ENCODE peak calls at places on chromosomes 13 and 19, in four cellular contexts. M is T-helper 17 cell, T is NCI-H1417 treated with DMSO at 0.1 percent for 48 hours, G is GM12865. F is an unnamed sample.

GRCh38 chr13:105442941-105443340 is 1092.5 kb downstream of the EFNB2 start:
- DNase-seq in M (no peak), G (no peak), T (no peak), F (no peak)

GRCh38 chr19:35232912-35233311 is 4.4 kb upstream of the FAM187B start:
- DNase-seq in G (no peak), M (no peak), T (no peak), F (no peak)

GRCh38 chr19:43479961-43480561 is 14.7 kb upstream of the LYPD3 start:
- DNase-seq in M (no peak), T (no peak), G (no peak), F (no peak)

GRCh38 chr19:6066661-6067646 is 43.3 kb downstream of the RFX2 start:
- DNase-seq in T (peak), M (peak), G (no peak), F (no peak)

GRCh38 chr19:38711726-38712153 is 32.5 kb downstream of the CAPN12 start:
- DNase-seq in M (no peak), T (no peak), G (no peak), F (no peak)

GRCh38 chr13:111280666-111281577 is 39.5 kb upstream of the TEX29 start:
- DNase-seq in M (no peak), G (no peak), T (no peak), F (no peak)

GRCh38 chr13:110306960-110307696 is at the start of the genes COL4A1 and COL4A2:
- DNase-seq in T (no peak), G (no peak), M (no peak), F (no peak)

GRCh38 chr13:99605417-99606321 is 104.4 kb downstream of the TM9SF2 start:
- DNase-seq in T (peak), M (peak), G (peak), F (peak)

GRCh38 chr13:39784347-39784746 is 128.9 kb downstream of the COG6 start:
- DNase-seq in M (no peak), G (no peak), T (no peak), F (no peak)

GRCh38 chr13:73335226-73335625 is 276.4 kb downstream of the KLF5 start:
- DNase-seq in G (peak), T (no peak), M (no peak), F (no peak)

GRCh38 chr13:110444226-110444653 is 117.3 kb downstream of the RAB20 start:
- DNase-seq in G (peak), T (no peak), M (no peak), F (no peak)

GRCh38 chr19:49387936-49388372 is at the start of gene KASH5:
- DNase-seq in G (peak), M (peak), T (no peak), F (peak)

GRCh38 chr19:34120846-34121639 is 51.3 kb upstream of the LSM14A start:
- DNase-seq in T (no peak), M (peak), G (peak), F (peak)

GRCh38 chr13:74251778-74252519 is 117.7 kb upstream of the KLF12 start:
- DNase-seq in G (no peak), T (no peak), M (no peak), F (no peak)

GRCh38 chr13:45325806-45326205 is 15.2 kb downstream of the TPT1 start:
- DNase-seq in T (no peak), M (no peak), G (no peak), F (no peak)

GRCh38 chr19:29631450-29631849 is 25.4 kb downstream of the POP4 start:
- DNase-seq in T (no peak), M (no peak), G (no peak), F (no peak)

GRCh38 chr19:42152876-42153275 is 20.6 kb upstream of the POU2F2 start:
- DNase-seq in T (no peak), G (no peak), M (no peak), F (no peak)